ENCODE peak calls at places on chromosome 1, in five cellular contexts. U is HTR-8/SVneo, N is M059J, T is EH, R is NCI-H748 treated with DMSO at 0.1 percent for 48 hours. Z is an unnamed sample.

GRCh38 chr1:23930861-23931471 is 17.8 kb upstream of the CNR2 start:
- DNase-seq in T (peak; percentile 75), N (peak; percentile 39), U (no peak), R (no peak), Z (no peak)

GRCh38 chr1:226682841-226683800 is 56.0 kb downstream of the ITPKB start:
- DNase-seq in N (no peak), T (no peak), R (no peak), U (no peak), Z (no peak)

GRCh38 chr1:30707412-30708360 is 15.7 kb downstream of the MATN1 start:
- DNase-seq in N (peak; percentile 63), U (peak; percentile 66), T (peak; percentile 71), R (peak; percentile 37), Z (peak; percentile 77)

GRCh38 chr1:199759268-199759724 is 268.2 kb upstream of the NR5A2 start:
- DNase-seq in R (no peak), U (peak; percentile 52), T (peak; percentile 3), N (peak; percentile 93), Z (peak; percentile 100)

GRCh38 chr1:168139070-168139469 is 2.3 kb upstream of the GPR161 start:
- DNase-seq in U (no peak), R (no peak), N (no peak), T (no peak), Z (no peak)

GRCh38 chr1:29808141-29808995 is 572.0 kb downstream of the PTPRU start:
- DNase-seq in U (no peak), R (no peak), N (no peak), T (no peak), Z (no peak)

GRCh38 chr1:62131093-62131725 is 63.4 kb upstream of the L1TD1 start:
- DNase-seq in N (peak; percentile 62), T (peak; percentile 68), U (peak; percentile 65), R (peak; percentile 30), Z (peak; percentile 77)

GRCh38 chr1:53604291-53604919 is 134.6 kb downstream of the GLIS1 start:
- DNase-seq in U (no peak), T (no peak), R (no peak), N (peak; percentile 71), Z (no peak)

GRCh38 chr1:40662864-40663263 is 2.6 kb downstream of the RIMS3 start:
- DNase-seq in R (no peak), U (no peak), N (peak; percentile 82), T (peak; percentile 10), Z (peak; percentile 37)

GRCh38 chr1:156050376-156050775 is 3.2 kb downstream of the UBQLN4 start:
- DNase-seq in N (no peak), U (no peak), T (peak; percentile 61), R (no peak), Z (no peak)

GRCh38 chr1:241677171-241677570 is 25.1 kb downstream of the WDR64 start:
- DNase-seq in N (no peak), U (no peak), R (no peak), T (no peak), Z (no peak)

GRCh38 chr1:66540434-66541032 is 6.6 kb downstream of the SGIP1 start:
- DNase-seq in U (no peak), R (no peak), T (peak; percentile 92), N (peak; percentile 88), Z (no peak)

GRCh38 chr1:41483960-41484844 is at the start of gene EDN2:
- DNase-seq in T (no peak), N (peak; percentile 49), R (peak; percentile 100), U (no peak), Z (peak; percentile 63)

GRCh38 chr1:235739124-235739523 is 89.5 kb upstream of the GNG4 start:
- DNase-seq in N (peak; percentile 35), U (no peak), R (no peak), T (peak; percentile 82), Z (peak; percentile 74)

GRCh38 chr1:118842462-118843201 is 145.5 kb downstream of the TBX15 start:
- DNase-seq in U (no peak), N (no peak), R (peak; percentile 98), T (no peak), Z (peak; percentile 11)

GRCh38 chr1:84571150-84571535 is 3.1 kb downstream of the CTBS start:
- DNase-seq in R (no peak), N (peak; percentile 76), U (no peak), T (peak; percentile 20), Z (peak; percentile 73)

GRCh38 chr1:59071289-59071688 is 225.6 kb upstream of the FGGY start:
- DNase-seq in T (no peak), R (peak; percentile 16), N (no peak), U (no peak), Z (no peak)

GRCh38 chr1:209853677-209854076 is 25.9 kb downstream of the UTP25 start:
- DNase-seq in N (no peak), T (no peak), U (no peak), R (no peak), Z (no peak)

GRCh38 chr1:26999440-26999987 is 6.0 kb downstream of the TRNP1 start:
- DNase-seq in U (peak; percentile 82), R (no peak), N (peak; percentile 98), T (peak; percentile 100), Z (peak; percentile 96)

GRCh38 chr1:174872615-174873058 is 127.1 kb upstream of the CACYBP start:
- DNase-seq in R (no peak), N (peak; percentile 5), U (no peak), T (peak; percentile 3), Z (peak; percentile 64)

GRCh38 chr1:33719771-33720670 is 143.9 kb upstream of the HMGB4 start:
- DNase-seq in N (peak; percentile 24), T (peak; percentile 67), U (no peak), R (no peak), Z (no peak)

GRCh38 chr1:115112496-115113375 is 23.4 kb upstream of the TSPAN2 start:
- DNase-seq in T (peak; percentile 30), U (no peak), R (no peak), N (no peak), Z (peak; percentile 65)

GRCh38 chr1:39385067-39385988 is 106.1 kb upstream of the BMP8A start:
- DNase-seq in R (no peak), N (peak; percentile 17), T (no peak), U (no peak), Z (no peak)

GRCh38 chr1:96815914-96816313 is 94.3 kb downstream of the PTBP2 start:
- DNase-seq in R (no peak), T (no peak), N (no peak), U (no peak), Z (no peak)

GRCh38 chr1:59295603-59296002 is 1.3 kb upstream of the FGGY start:
- DNase-seq in T (no peak), U (no peak), R (no peak), N (no peak), Z (peak; percentile 14)

GRCh38 chr1:228487336-228488106 is at the start of gene RNF187:
- DNase-seq in U (peak; percentile 93), N (no peak), R (no peak), T (no peak), Z (peak; percentile 27)

GRCh38 chr1:202192770-202193613 is 607 bp upstream of the LGR6 start:
- DNase-seq in T (peak; percentile 57), U (peak; percentile 76), N (peak; percentile 43), R (peak; percentile 12), Z (peak; percentile 58)

GRCh38 chr1:80076469-80076868 is 1069.9 kb upstream of the ADGRL4 start:
- DNase-seq in N (no peak), U (no peak), T (no peak), R (no peak), Z (no peak)

GRCh38 chr1:6248798-6249731 is 5.1 kb downstream of the HES3 start:
- DNase-seq in T (peak; percentile 49), R (no peak), U (no peak), N (no peak), Z (no peak)

GRCh38 chr1:244768186-244768585 is 67.3 kb upstream of the COX20 start:
- DNase-seq in T (no peak), U (no peak), R (no peak), N (no peak), Z (no peak)

GRCh38 chr1:3067301-3067670 is 1.7 kb upstream of the PRDM16 start:
- DNase-seq in T (no peak), N (no peak), R (no peak), U (no peak), Z (no peak)

GRCh38 chr1:55217226-55217996 is 2.2 kb upstream of the USP24 start:
- DNase-seq in N (peak; percentile 69), T (peak; percentile 32), R (no peak), U (no peak), Z (peak; percentile 63)

GRCh38 chr1:20474333-20474975 is 11.6 kb downstream of the CAMK2N1 start:
- DNase-seq in U (no peak), R (no peak), T (peak; percentile 28), N (no peak), Z (no peak)

GRCh38 chr1:18217398-18218043 is 109.9 kb downstream of the IGSF21 start:
- DNase-seq in N (peak; percentile 34), R (no peak), T (no peak), U (peak; percentile 10), Z (peak; percentile 39)

GRCh38 chr1:230641346-230641745 is 935 bp upstream of the COG2 start:
- DNase-seq in T (peak; percentile 61), N (peak; percentile 69), R (no peak), U (no peak), Z (peak; percentile 60)

GRCh38 chr1:37861151-37861550 is 1.8 kb upstream of the MTF1 start:
- DNase-seq in T (peak; percentile 19), N (peak; percentile 14), U (no peak), R (no peak), Z (peak; percentile 19)

GRCh38 chr1:91555821-91556531 is 55.3 kb downstream of the CDC7 start:
- DNase-seq in N (peak; percentile 75), U (no peak), T (peak; percentile 74), R (no peak), Z (peak; percentile 58)

GRCh38 chr1:101239095-101240040 is 2.5 kb downstream of the S1PR1 start:
- DNase-seq in R (no peak), N (no peak), T (no peak), U (no peak), Z (no peak)

GRCh38 chr1:4690951-4691675 is 36.7 kb downstream of the AJAP1 start:
- DNase-seq in N (peak; percentile 77), U (peak; percentile 31), R (no peak), T (peak; percentile 87), Z (peak; percentile 30)

GRCh38 chr1:162706003-162706402 is 73.7 kb downstream of the DDR2 start:
- DNase-seq in T (no peak), U (no peak), R (no peak), N (no peak), Z (no peak)

Z was measured in PC-3.